ENCODE peak calls at places on chromosomes 1 and 21, in four cellular contexts. Z, B, Q and O are unnamed samples.

GRCh38 chr1:79556189-79556588 is 549.7 kb upstream of the ADGRL4 start:
- DNase-seq in Z (no peak), B (no peak), Q (no peak), O (no peak)

GRCh38 chr1:96587222-96587621 is 134.4 kb upstream of the PTBP2 start:
- DNase-seq in Z (no peak), B (no peak), Q (no peak), O (no peak)

GRCh38 chr1:99645199-99645598 is 714 bp upstream of the PALMD start:
- DNase-seq in Z (peak), B (peak), Q (no peak), O (no peak)

GRCh38 chr21:38819719-38820147 is 14.0 kb downstream of the ETS2 start:
- DNase-seq in Z (no peak), B (peak), Q (no peak), O (no peak)

GRCh38 chr1:15062479-15063099 is 91.0 kb upstream of the TMEM51 start:
- DNase-seq in Z (no peak), B (no peak), Q (no peak), O (no peak)

GRCh38 chr1:171263915-171264314 is 15.6 kb downstream of the FMO1 start:
- DNase-seq in Z (no peak), B (no peak), Q (no peak), O (no peak)

GRCh38 chr1:119367332-119368124 is 1.1 kb upstream of the HAO2 start:
- DNase-seq in Z (no peak), B (peak), Q (peak), O (no peak)

GRCh38 chr1:101238041-101238515 is 1.3 kb downstream of the S1PR1 start:
- DNase-seq in Z (no peak), B (no peak), Q (no peak), O (peak)

GRCh38 chr1:145983206-145983675 is 13.1 kb downstream of the TXNIP start:
- DNase-seq in Z (peak), B (no peak), Q (no peak), O (no peak)

GRCh38 chr1:153616144-153616884 is at the start of gene S100A14:
- DNase-seq in Z (peak), B (no peak), Q (no peak), O (no peak)

GRCh38 chr1:27413004-27413403 is 20.6 kb downstream of the GPR3 start:
- DNase-seq in Z (no peak), B (no peak), Q (no peak), O (no peak)

GRCh38 chr1:247905899-247906503 is 10.6 kb downstream of the OR2W3 start:
- DNase-seq in Z (no peak), B (no peak), Q (no peak), O (no peak)

GRCh38 chr21:25273945-25274344 is 333.3 kb downstream of the MRPL39 start:
- DNase-seq in Z (no peak), B (no peak), Q (no peak), O (no peak)

GRCh38 chr21:42974832-42975820 is 764 bp downstream of the PKNOX1 start:
- DNase-seq in Z (peak), B (no peak), Q (no peak), O (peak)

GRCh38 chr1:45793942-45794604 is 9.3 kb upstream of the MAST2 start:
- DNase-seq in Z (no peak), B (no peak), Q (no peak), O (no peak)

GRCh38 chr1:182146286-182146685 is 84.8 kb upstream of the ZNF648 start:
- DNase-seq in Z (no peak), B (no peak), Q (no peak), O (no peak)

GRCh38 chr1:11719313-11720032 is 16.5 kb upstream of the AGTRAP start:
- DNase-seq in Z (peak), B (peak), Q (no peak), O (peak)

GRCh38 chr1:117051224-117052064 is 8.7 kb upstream of the TTF2 start:
- DNase-seq in Z (no peak), B (no peak), Q (no peak), O (peak)

GRCh38 chr1:40620586-40620985 is 44.9 kb downstream of the RIMS3 start:
- DNase-seq in Z (no peak), B (no peak), Q (no peak), O (no peak)

GRCh38 chr1:172351761-172352161 is 68.7 kb upstream of the C1orf105 start:
- DNase-seq in Z (no peak), B (peak), Q (no peak), O (no peak)

GRCh38 chr1:67970088-67970487 is 80.3 kb downstream of the DIRAS3 start:
- DNase-seq in Z (no peak), B (peak), Q (no peak), O (no peak)

GRCh38 chr1:58815680-58816071 is 31.8 kb upstream of the JUN start:
- DNase-seq in Z (no peak), B (no peak), Q (no peak), O (peak)